ENCODE peak calls at places on chromosomes 4 and X, in nine cellular contexts. K is Karpas-422, Z is HepG2, D is mammary epithelial cell, F is fibroblast of lung, V is lower lobe of right lung, L is K562, B is astrocyte, Y is ovary. I is an unnamed sample.

GRCh38 chr4:663438-664428 is 10.3 kb downstream of the ATP5ME start:
- DNase-seq in K (no peak), Z (no peak), D (no peak), F (no peak), V (peak), L (no peak), B (no peak), Y (peak), I (no peak)

GRCh38 chrX:46179748-46180147 is 365.5 kb downstream of the ZNF674 start:
- DNase-seq in K (no peak), Z (no peak), D (no peak), F (no peak), V (no peak), L (no peak), B (no peak), Y (no peak), I (no peak)

GRCh38 chrX:38816158-38816557 is 14.9 kb downstream of the MID1IP1 start:
- DNase-seq in K (no peak), Z (no peak), D (no peak), F (no peak), V (no peak), L (no peak), B (no peak), Y (no peak), I (no peak)

GRCh38 chr4:174340714-174341113 is 57.0 kb downstream of the CEP44 start:
- DNase-seq in K (no peak), Z (no peak), D (no peak), F (no peak), V (no peak), L (no peak), B (no peak), Y (no peak), I (no peak)

GRCh38 chr4:153427363-153428071 is 38.6 kb upstream of the TMEM131L start:
- DNase-seq in K (no peak), Z (no peak), D (peak), F (peak), V (no peak), L (no peak), B (peak), Y (no peak), I (no peak)

GRCh38 chr4:10753326-10753725 is 68.8 kb upstream of the CLNK start:
- DNase-seq in K (no peak), Z (no peak), D (no peak), F (peak), V (no peak), L (no peak), B (peak), Y (no peak), I (no peak)

GRCh38 chr4:168852933-168853713 is 156.9 kb downstream of the CBR4 start:
- DNase-seq in K (no peak), Z (no peak), D (no peak), F (no peak), V (no peak), L (no peak), B (no peak), Y (no peak), I (no peak)

GRCh38 chr4:76611164-76611563 is 176.1 kb downstream of the SHROOM3 start:
- DNase-seq in K (no peak), Z (no peak), D (no peak), F (peak), V (no peak), L (no peak), B (peak), Y (no peak), I (no peak)

GRCh38 chrX:137195991-137196390 is 162.2 kb upstream of the GPR101 start:
- DNase-seq in K (no peak), Z (no peak), D (no peak), F (peak), V (no peak), L (no peak), B (peak), Y (no peak), I (no peak)

GRCh38 chr4:5257086-5257485 is 205.8 kb downstream of the STK32B start:
- DNase-seq in K (no peak), Z (no peak), D (no peak), F (no peak), V (no peak), L (no peak), B (no peak), Y (no peak), I (no peak)

GRCh38 chr4:125011646-125012045 is 299.1 kb upstream of the ANKRD50 start:
- DNase-seq in K (no peak), Z (no peak), D (no peak), F (peak), V (no peak), L (no peak), B (no peak), Y (no peak), I (no peak)

GRCh38 chr4:137267024-137267423 is 265.3 kb downstream of the PCDH18 start:
- DNase-seq in K (no peak), Z (no peak), D (peak), F (peak), V (no peak), L (no peak), B (peak), Y (no peak), I (no peak)

GRCh38 chr4:165367040-165367439 is 11.8 kb upstream of the CPE start:
- DNase-seq in K (no peak), Z (peak), D (no peak), F (no peak), V (no peak), L (no peak), B (no peak), Y (no peak), I (no peak)

GRCh38 chr4:98284640-98285046 is 23.5 kb downstream of the RAP1GDS1 start:
- DNase-seq in K (no peak), Z (no peak), D (peak), F (peak), V (no peak), L (no peak), B (peak), Y (no peak), I (no peak)

GRCh38 chr4:156109943-156110925 is 156.6 kb upstream of the CTSO start:
- DNase-seq in K (peak), Z (no peak), D (peak), F (peak), V (no peak), L (peak), B (peak), Y (peak), I (no peak)

GRCh38 chrX:132491191-132491590 is 2.4 kb upstream of the MBNL3 start:
- DNase-seq in K (peak), Z (peak), D (peak), F (no peak), V (no peak), L (no peak), B (no peak), Y (no peak), I (no peak)

GRCh38 chrX:45445745-45446412 is 245.2 kb upstream of the DIPK2B start:
- DNase-seq in K (no peak), Z (no peak), D (peak), F (peak), V (no peak), L (no peak), B (peak), Y (no peak), I (no peak)

GRCh38 chr4:157075811-157076577 is at the start of gene GLRB:
- DNase-seq in K (peak), Z (no peak), D (peak), F (peak), V (peak), L (no peak), B (no peak), Y (peak), I (no peak)

GRCh38 chrX:19046343-19047215 is 62.7 kb upstream of the PHKA2 start:
- DNase-seq in K (no peak), Z (no peak), D (peak), F (peak), V (no peak), L (no peak), B (peak), Y (no peak), I (no peak)

GRCh38 chr4:182716207-182716606 is 201.0 kb downstream of the DCTD start:
- DNase-seq in K (no peak), Z (no peak), D (no peak), F (no peak), V (no peak), L (no peak), B (no peak), Y (no peak), I (no peak)

GRCh38 chrX:1767026-1767425 is 152.2 kb downstream of the ASMT start:
- DNase-seq in K (no peak), Z (no peak), D (no peak), F (no peak), V (no peak), L (no peak), B (no peak), Y (no peak), I (no peak)

GRCh38 chr4:88230953-88231835 is 53.2 kb downstream of the PPM1K start:
- DNase-seq in K (no peak), Z (no peak), D (no peak), F (no peak), V (no peak), L (no peak), B (no peak), Y (peak), I (no peak)

GRCh38 chr4:29081230-29081955 is 1638.8 kb upstream of the PCDH7 start:
- DNase-seq in K (no peak), Z (no peak), D (no peak), F (peak), V (no peak), L (no peak), B (no peak), Y (no peak), I (no peak)

GRCh38 chr4:41661447-41662076 is 87.0 kb downstream of the PHOX2B start:
- DNase-seq in K (peak), Z (peak), D (peak), F (peak), V (peak), L (peak), B (no peak), Y (peak), I (peak)

GRCh38 chrX:149124526-149125108 is 380.5 kb downstream of the IDS start:
- DNase-seq in K (no peak), Z (no peak), D (peak), F (no peak), V (no peak), L (no peak), B (no peak), Y (no peak), I (no peak)

GRCh38 chr4:76498550-76498949 is 63.5 kb downstream of the SHROOM3 start:
- DNase-seq in K (no peak), Z (peak), D (no peak), F (peak), V (no peak), L (no peak), B (no peak), Y (no peak), I (no peak)

GRCh38 chrX:133966199-133966598 is 19.2 kb downstream of the GPC3 start:
- DNase-seq in K (no peak), Z (no peak), D (no peak), F (no peak), V (no peak), L (no peak), B (no peak), Y (no peak), I (no peak)

GRCh38 chr4:80452768-80453167 is 117.2 kb downstream of the CFAP299 start:
- DNase-seq in K (no peak), Z (no peak), D (no peak), F (no peak), V (no peak), L (no peak), B (no peak), Y (no peak), I (no peak)

GRCh38 chrX:118521435-118521834 is 25.8 kb downstream of the DOCK11 start:
- DNase-seq in K (no peak), Z (no peak), D (no peak), F (peak), V (no peak), L (no peak), B (peak), Y (no peak), I (peak)

GRCh38 chr4:118931791-118932190 is 43.1 kb downstream of the SYNPO2 start:
- DNase-seq in K (no peak), Z (no peak), D (no peak), F (peak), V (no peak), L (no peak), B (peak), Y (no peak), I (no peak)

DNA sequence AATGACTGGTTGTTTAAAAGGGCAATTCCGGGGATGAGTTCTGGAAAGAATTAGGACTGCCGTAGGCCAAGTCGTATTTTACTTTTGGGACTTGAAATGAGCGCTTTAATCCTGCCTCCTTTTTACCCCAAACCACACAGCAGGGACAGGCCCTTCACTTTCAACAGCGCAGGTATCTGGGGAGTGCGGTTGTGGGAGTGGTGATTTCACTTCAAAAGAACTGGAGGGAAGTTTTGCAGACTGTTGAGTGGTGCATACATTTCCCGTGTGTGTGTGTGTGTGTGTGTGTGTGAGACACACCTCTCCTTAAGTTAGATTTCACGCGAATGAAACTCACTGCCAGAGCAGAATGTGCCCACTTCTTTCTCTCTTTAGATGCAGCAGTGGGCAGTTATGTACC is 2.8 kb downstream of the NHS start:
- DNase-seq in K (no peak), Z (no peak), D (peak), F (peak), V (no peak), L (no peak), B (peak), Y (no peak), I (no peak)
- H3K4me3 ChIP-seq in K (no peak), Z (no peak), D (peak), F (peak), V (peak), L (no peak), B (peak), Y (peak), I (peak)

GRCh38 chr4:140296871-140297570 is 76.4 kb upstream of the SCOC start:
- DNase-seq in K (no peak), Z (no peak), D (peak), F (peak), V (no peak), L (peak), B (peak), Y (peak), I (no peak)
- H3K27ac ChIP-seq in K (no peak), Z (no peak), D (no peak), F (no peak), V (no peak), L (no peak), B (no peak), Y (no peak), I (peak)

DNA sequence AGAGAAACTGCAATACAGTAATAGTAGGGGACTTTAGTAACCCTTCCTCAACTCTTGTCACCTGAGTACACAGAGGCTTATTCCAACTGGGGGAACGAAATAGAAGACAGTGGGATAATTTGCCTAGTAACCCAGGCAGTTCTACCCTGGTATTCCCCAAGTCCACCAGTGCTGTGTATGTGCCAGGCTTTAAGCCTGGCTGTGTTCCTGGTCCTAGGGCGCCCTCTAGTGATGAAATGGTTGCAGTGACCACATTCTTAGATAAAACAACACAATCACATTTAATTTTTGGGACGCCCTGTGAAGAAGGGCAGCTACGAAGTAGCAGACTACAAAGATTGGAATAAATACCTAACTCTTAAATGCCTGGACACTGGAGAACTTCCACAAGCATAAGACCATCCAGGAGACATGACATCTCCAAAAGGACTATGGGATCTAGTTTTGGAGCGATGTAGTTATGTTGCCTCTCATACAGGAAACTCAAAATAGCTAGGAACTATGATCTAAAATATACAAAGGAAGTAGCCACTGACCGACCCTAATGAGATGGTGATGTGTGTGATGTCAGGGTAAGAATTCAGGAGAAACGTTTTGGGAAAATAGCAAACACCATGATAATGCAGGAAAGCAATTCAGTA is 288.5 kb upstream of the ZCCHC13 start:
- DNase-seq in K (peak), Z (peak), D (peak), F (peak), V (no peak), L (peak), B (peak), Y (peak), I (peak)
- H3K4me3 ChIP-seq in K (no peak), Z (no peak), D (no peak), F (no peak), V (no peak), L (no peak), B (no peak), Y (no peak), I (no peak)

GRCh38 chr4:107994894-107995293 is 5.2 kb downstream of the HADH start:
- DNase-seq in K (no peak), Z (no peak), D (no peak), F (no peak), V (no peak), L (peak), B (no peak), Y (no peak), I (no peak)
- H3K27ac ChIP-seq in K (peak), Z (no peak), D (no peak), F (no peak), V (no peak), L (peak), B (no peak), Y (no peak), I (no peak)

GRCh38 chrX:3461824-3462508 is 115.5 kb upstream of the MXRA5 start:
- DNase-seq in K (peak), Z (no peak), D (no peak), F (no peak), V (no peak), L (no peak), B (no peak), Y (no peak), I (no peak)
- H3K4me3 ChIP-seq in K (no peak), Z (no peak), D (no peak), F (no peak), V (no peak), L (no peak), B (no peak), Y (no peak), I (no peak)

GRCh38 chr4:40330536-40330935 is 4.6 kb upstream of the CHRNA9 start:
- DNase-seq in K (no peak), Z (no peak), D (no peak), F (no peak), V (no peak), L (no peak), B (no peak), Y (no peak), I (no peak)
- H3K27ac ChIP-seq in K (no peak), Z (no peak), D (no peak), F (no peak), V (no peak), L (no peak), B (no peak), Y (no peak), I (no peak)

DNA sequence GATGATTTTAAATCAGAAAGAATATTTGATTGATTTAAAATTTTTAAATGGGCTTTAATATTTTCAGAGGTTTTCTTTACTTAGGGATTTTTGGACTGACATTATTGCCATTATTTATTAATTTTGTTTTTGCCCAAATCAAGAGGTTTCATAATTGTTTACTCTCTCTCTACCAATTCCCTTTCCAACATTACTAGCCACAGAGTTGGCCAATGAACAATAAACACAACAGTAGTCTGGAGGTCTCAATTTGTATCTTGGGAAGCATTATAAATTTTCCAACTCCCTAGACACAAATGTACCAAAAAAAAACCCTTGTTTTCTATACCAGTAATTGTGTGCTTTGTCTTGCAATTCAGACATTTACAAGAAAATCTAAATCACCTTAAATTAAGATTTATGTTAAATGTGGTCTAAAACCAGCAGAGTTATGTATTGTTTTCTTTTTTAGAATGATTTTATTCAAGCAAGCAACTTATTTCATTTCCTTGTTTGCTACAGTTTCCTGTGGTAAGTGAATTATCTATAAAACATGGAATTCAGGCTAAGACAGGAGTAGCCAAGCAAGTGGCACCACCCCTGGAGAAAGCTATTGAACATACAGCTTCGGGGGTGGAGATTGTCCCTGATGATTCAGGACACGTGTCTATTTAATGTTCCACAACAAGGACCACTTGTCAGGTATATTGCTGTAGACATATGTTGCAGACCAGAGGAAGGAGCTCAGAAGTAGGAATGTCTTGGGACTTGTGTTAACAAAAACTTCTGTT is 622 bp downstream of the KLKB1 start:
- DNase-seq in K (no peak), Z (no peak), D (no peak), F (no peak), V (no peak), L (no peak), B (no peak), Y (no peak), I (no peak)
- H3K4me3 ChIP-seq in K (no peak), Z (no peak), D (no peak), F (peak), V (no peak), L (no peak), B (no peak), Y (peak), I (no peak)